ENCODE peak calls at places on chromosomes 6 and 20, in eight cellular contexts. One of them, this sample, is unnamed.

GRCh38 chr20:58598271-58599015 is 52.6 kb upstream of the STX16 start:
- DNase-seq in AG10803: peak
- DNase-seq in esophagus squamous epithelium: no peak
- DNase-seq in stomach: no peak
- DNase-seq in suprapubic skin: no peak
- DNase-seq in RWPE1: no peak
- DNase-seq in MM.1S: no peak
- DNase-seq in H9: no peak
- DNase-seq in this sample: no peak

GRCh38 chr20:59010321-59010994 is 3.4 kb upstream of the CTSZ start:
- DNase-seq in H9: no peak
- DNase-seq in suprapubic skin: no peak
- DNase-seq in RWPE1: peak
- DNase-seq in MM.1S: no peak
- DNase-seq in esophagus squamous epithelium: no peak
- DNase-seq in AG10803: no peak
- DNase-seq in stomach: peak
- DNase-seq in this sample: no peak

GRCh38 chr6:2855061-2855519 is 13.4 kb upstream of the SERPINB1 start:
- DNase-seq in stomach: no peak
- DNase-seq in suprapubic skin: no peak
- DNase-seq in RWPE1: no peak
- DNase-seq in MM.1S: no peak
- DNase-seq in esophagus squamous epithelium: no peak
- DNase-seq in AG10803: no peak
- DNase-seq in H9: no peak
- DNase-seq in this sample: no peak

GRCh38 chr20:33515569-33516216 is 25.8 kb downstream of the CBFA2T2 start:
- DNase-seq in suprapubic skin: no peak
- DNase-seq in H9: no peak
- DNase-seq in MM.1S: no peak
- DNase-seq in RWPE1: no peak
- DNase-seq in stomach: no peak
- DNase-seq in esophagus squamous epithelium: no peak
- DNase-seq in AG10803: no peak
- DNase-seq in this sample: no peak

GRCh38 chr6:112841553-112842337 is 494.6 kb downstream of the RFPL4B start:
- DNase-seq in RWPE1: no peak
- DNase-seq in H9: no peak
- DNase-seq in MM.1S: peak
- DNase-seq in stomach: no peak
- DNase-seq in esophagus squamous epithelium: no peak
- DNase-seq in suprapubic skin: no peak
- DNase-seq in AG10803: no peak
- DNase-seq in this sample: no peak

GRCh38 chr20:40323411-40323810 is 365.6 kb downstream of the MAFB start:
- DNase-seq in stomach: no peak
- DNase-seq in RWPE1: peak
- DNase-seq in esophagus squamous epithelium: no peak
- DNase-seq in H9: no peak
- DNase-seq in AG10803: no peak
- DNase-seq in suprapubic skin: no peak
- DNase-seq in MM.1S: no peak
- DNase-seq in this sample: no peak

GRCh38 chr6:127117979-127118504 is 429 bp upstream of the RSPO3 start:
- DNase-seq in AG10803: no peak
- DNase-seq in MM.1S: no peak
- DNase-seq in suprapubic skin: peak
- DNase-seq in esophagus squamous epithelium: no peak
- DNase-seq in H9: no peak
- DNase-seq in stomach: no peak
- DNase-seq in RWPE1: no peak
- DNase-seq in this sample: no peak

GRCh38 chr20:43666376-43667328 is at the start of gene MYBL2:
- DNase-seq in AG10803: peak
- DNase-seq in RWPE1: peak
- DNase-seq in esophagus squamous epithelium: peak
- DNase-seq in MM.1S: peak
- DNase-seq in H9: peak
- DNase-seq in stomach: peak
- DNase-seq in suprapubic skin: no peak
- DNase-seq in this sample: peak

GRCh38 chr6:3333263-3333662 is 74.5 kb downstream of the PSMG4 start:
- DNase-seq in esophagus squamous epithelium: no peak
- DNase-seq in AG10803: no peak
- DNase-seq in stomach: no peak
- DNase-seq in H9: peak
- DNase-seq in MM.1S: no peak
- DNase-seq in suprapubic skin: no peak
- DNase-seq in RWPE1: no peak
- DNase-seq in this sample: no peak

GRCh38 chr6:42431356-42431755 is 20.4 kb downstream of the TRERF1 start:
- DNase-seq in suprapubic skin: no peak
- DNase-seq in AG10803: no peak
- DNase-seq in MM.1S: no peak
- DNase-seq in esophagus squamous epithelium: no peak
- DNase-seq in H9: no peak
- DNase-seq in stomach: no peak
- DNase-seq in RWPE1: no peak
- DNase-seq in this sample: no peak

GRCh38 chr6:46923476-46923875 is 1.7 kb upstream of the ADGRF5 start:
- DNase-seq in H9: no peak
- DNase-seq in esophagus squamous epithelium: no peak
- DNase-seq in stomach: no peak
- DNase-seq in AG10803: no peak
- DNase-seq in MM.1S: no peak
- DNase-seq in RWPE1: no peak
- DNase-seq in suprapubic skin: no peak
- DNase-seq in this sample: no peak

GRCh38 chr6:98467902-98468301 is 366.5 kb upstream of the POU3F2 start:
- DNase-seq in stomach: no peak
- DNase-seq in RWPE1: no peak
- DNase-seq in H9: no peak
- DNase-seq in suprapubic skin: no peak
- DNase-seq in MM.1S: peak
- DNase-seq in AG10803: no peak
- DNase-seq in esophagus squamous epithelium: no peak
- DNase-seq in this sample: no peak

GRCh38 chr6:1081566-1081965 is 230.3 kb upstream of the FOXQ1 start:
- DNase-seq in RWPE1: no peak
- DNase-seq in H9: no peak
- DNase-seq in MM.1S: no peak
- DNase-seq in AG10803: peak
- DNase-seq in stomach: no peak
- DNase-seq in esophagus squamous epithelium: no peak
- DNase-seq in suprapubic skin: no peak
- DNase-seq in this sample: no peak

GRCh38 chr6:108170607-108171290 is 4.9 kb downstream of the NR2E1 start:
- DNase-seq in MM.1S: no peak
- DNase-seq in suprapubic skin: no peak
- DNase-seq in H9: no peak
- DNase-seq in esophagus squamous epithelium: no peak
- DNase-seq in RWPE1: no peak
- DNase-seq in AG10803: no peak
- DNase-seq in stomach: no peak
- DNase-seq in this sample: no peak

GRCh38 chr20:1805816-1806215 is 89.4 kb upstream of the SIRPA start:
- DNase-seq in esophagus squamous epithelium: no peak
- DNase-seq in H9: no peak
- DNase-seq in MM.1S: no peak
- DNase-seq in AG10803: no peak
- DNase-seq in stomach: no peak
- DNase-seq in RWPE1: no peak
- DNase-seq in suprapubic skin: no peak
- DNase-seq in this sample: no peak

DNA sequence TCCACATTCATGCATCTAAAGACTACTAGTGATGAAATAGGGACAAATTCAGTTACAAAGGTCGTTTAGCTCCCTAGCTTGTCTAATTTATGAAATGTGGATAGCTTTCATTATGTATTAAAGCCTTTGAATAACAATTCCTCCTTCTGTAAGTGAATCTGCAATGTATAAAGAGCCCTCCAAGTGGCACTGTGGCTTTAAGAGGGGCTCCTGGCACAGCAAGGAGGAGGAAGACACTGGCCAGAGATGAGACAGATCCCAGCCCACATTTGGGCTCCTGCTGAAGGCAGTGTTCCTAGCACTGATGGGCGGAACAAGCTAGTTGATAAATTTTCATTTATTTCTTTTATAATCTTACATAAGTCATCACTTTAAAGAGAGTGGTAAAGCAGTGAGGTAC is 17.6 kb upstream of the FUCA2 start:
- DNase-seq in esophagus squamous epithelium: no peak
- DNase-seq in suprapubic skin: no peak
- DNase-seq in H9: no peak
- DNase-seq in stomach: no peak
- DNase-seq in MM.1S: no peak
- DNase-seq in RWPE1: no peak
- DNase-seq in AG10803: peak
- DNase-seq in this sample: no peak
- TF ChIP-seq CTCF in esophagus squamous epithelium: no peak
- TF ChIP-seq CTCF in suprapubic skin: no peak
- TF ChIP-seq CTCF in H9: peak
- TF ChIP-seq CTCF in stomach: no peak
- TF ChIP-seq CTCF in MM.1S: no peak
- TF ChIP-seq CTCF in RWPE1: no peak
- TF ChIP-seq CTCF in AG10803: peak
- TF ChIP-seq CTCF in this sample: peak

GRCh38 chr6:18391018-18391417 is 3.9 kb downstream of the RNF144B start:
- DNase-seq in esophagus squamous epithelium: no peak
- DNase-seq in stomach: no peak
- DNase-seq in suprapubic skin: no peak
- DNase-seq in RWPE1: no peak
- DNase-seq in MM.1S: no peak
- DNase-seq in AG10803: no peak
- DNase-seq in H9: no peak
- DNase-seq in this sample: no peak

GRCh38 chr6:18395177-18395850 is 8.2 kb downstream of the RNF144B start:
- DNase-seq in MM.1S: no peak
- DNase-seq in AG10803: no peak
- DNase-seq in esophagus squamous epithelium: no peak
- DNase-seq in suprapubic skin: no peak
- DNase-seq in H9: peak
- DNase-seq in RWPE1: no peak
- DNase-seq in stomach: no peak
- DNase-seq in this sample: no peak

GRCh38 chr6:18390476-18390875 is 3.3 kb downstream of the RNF144B start:
- DNase-seq in MM.1S: peak
- DNase-seq in AG10803: no peak
- DNase-seq in RWPE1: no peak
- DNase-seq in H9: no peak
- DNase-seq in stomach: no peak
- DNase-seq in suprapubic skin: no peak
- DNase-seq in esophagus squamous epithelium: no peak
- DNase-seq in this sample: no peak

GRCh38 chr6:18389479-18389878 is 2.3 kb downstream of the RNF144B start:
- DNase-seq in stomach: no peak
- DNase-seq in esophagus squamous epithelium: no peak
- DNase-seq in MM.1S: no peak
- DNase-seq in AG10803: peak
- DNase-seq in RWPE1: no peak
- DNase-seq in H9: no peak
- DNase-seq in suprapubic skin: no peak
- DNase-seq in this sample: no peak

GRCh38 chr6:18392346-18392877 is 5.3 kb downstream of the RNF144B start:
- DNase-seq in H9: no peak
- DNase-seq in AG10803: no peak
- DNase-seq in stomach: no peak
- DNase-seq in suprapubic skin: no peak
- DNase-seq in MM.1S: no peak
- DNase-seq in RWPE1: no peak
- DNase-seq in esophagus squamous epithelium: no peak
- DNase-seq in this sample: no peak
- TF ChIP-seq CTCF in H9: peak
- TF ChIP-seq CTCF in AG10803: no peak
- TF ChIP-seq CTCF in stomach: no peak
- TF ChIP-seq CTCF in suprapubic skin: no peak
- TF ChIP-seq CTCF in MM.1S: no peak
- TF ChIP-seq CTCF in RWPE1: no peak
- TF ChIP-seq CTCF in esophagus squamous epithelium: no peak
- TF ChIP-seq CTCF in this sample: no peak

GRCh38 chr6:163311830-163312229 is 102.7 kb upstream of the QKI start:
- DNase-seq in RWPE1: peak
- DNase-seq in AG10803: no peak
- DNase-seq in MM.1S: no peak
- DNase-seq in H9: no peak
- DNase-seq in stomach: no peak
- DNase-seq in suprapubic skin: no peak
- DNase-seq in esophagus squamous epithelium: no peak
- DNase-seq in this sample: no peak

GRCh38 chr6:163309491-163310026 is 105.0 kb upstream of the QKI start:
- DNase-seq in AG10803: no peak
- DNase-seq in RWPE1: peak
- DNase-seq in stomach: no peak
- DNase-seq in esophagus squamous epithelium: no peak
- DNase-seq in suprapubic skin: no peak
- DNase-seq in H9: no peak
- DNase-seq in MM.1S: no peak
- DNase-seq in this sample: no peak

GRCh38 chr6:163310096-163310972 is 104.2 kb upstream of the QKI start:
- DNase-seq in MM.1S: no peak
- DNase-seq in stomach: no peak
- DNase-seq in AG10803: no peak
- DNase-seq in suprapubic skin: no peak
- DNase-seq in RWPE1: no peak
- DNase-seq in esophagus squamous epithelium: no peak
- DNase-seq in H9: no peak
- DNase-seq in this sample: no peak

GRCh38 chr6:163308629-163309276 is 105.8 kb upstream of the QKI start:
- DNase-seq in H9: no peak
- DNase-seq in MM.1S: no peak
- DNase-seq in suprapubic skin: no peak
- DNase-seq in RWPE1: no peak
- DNase-seq in stomach: no peak
- DNase-seq in AG10803: no peak
- DNase-seq in esophagus squamous epithelium: no peak
- DNase-seq in this sample: no peak

DNA sequence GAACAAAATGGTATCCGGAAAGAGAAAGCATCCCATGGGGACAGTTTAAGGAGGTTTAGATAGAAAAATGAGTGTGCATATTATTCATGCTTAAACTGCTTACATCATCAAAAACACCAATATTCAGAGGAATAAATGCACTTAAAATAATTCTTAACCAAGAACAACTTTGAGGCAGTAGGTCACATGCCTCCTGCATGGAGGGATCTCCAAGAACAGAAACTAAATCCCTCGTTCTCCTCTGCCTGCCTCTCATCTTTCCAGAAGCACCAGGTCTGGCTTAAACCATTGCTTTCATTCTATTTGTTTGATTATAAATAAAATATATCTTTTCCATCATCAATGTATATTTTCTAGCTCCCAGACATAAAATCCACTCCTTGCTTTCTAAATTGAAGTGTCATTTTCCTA is 103.5 kb upstream of the QKI start:
- DNase-seq in esophagus squamous epithelium: no peak
- DNase-seq in suprapubic skin: no peak
- DNase-seq in H9: no peak
- DNase-seq in stomach: no peak
- DNase-seq in MM.1S: no peak
- DNase-seq in AG10803: no peak
- DNase-seq in RWPE1: no peak
- DNase-seq in this sample: no peak
- TF ChIP-seq CTCF in esophagus squamous epithelium: no peak
- TF ChIP-seq CTCF in suprapubic skin: no peak
- TF ChIP-seq CTCF in H9: no peak
- TF ChIP-seq CTCF in stomach: no peak
- TF ChIP-seq CTCF in MM.1S: no peak
- TF ChIP-seq CTCF in AG10803: no peak
- TF ChIP-seq CTCF in RWPE1: no peak
- TF ChIP-seq CTCF in this sample: no peak

GRCh38 chr20:10034717-10035571 is at the start of gene ANKEF1:
- DNase-seq in stomach: peak
- DNase-seq in suprapubic skin: peak
- DNase-seq in RWPE1: peak
- DNase-seq in esophagus squamous epithelium: peak
- DNase-seq in H9: peak
- DNase-seq in MM.1S: peak
- DNase-seq in AG10803: peak
- DNase-seq in this sample: peak
- TF ChIP-seq CTCF in stomach: no peak
- TF ChIP-seq CTCF in suprapubic skin: no peak
- TF ChIP-seq CTCF in RWPE1: no peak
- TF ChIP-seq CTCF in esophagus squamous epithelium: no peak
- TF ChIP-seq CTCF in H9: no peak
- TF ChIP-seq CTCF in MM.1S: no peak
- TF ChIP-seq CTCF in AG10803: no peak
- TF ChIP-seq CTCF in this sample: no peak